ENCODE peak calls at places on chromosomes 12 and 14, in ten cellular contexts. Y, T, U, R, B, L, K, P, J and M are unnamed samples.

GRCh38 chr12:124804011-124804621 is 59.5 kb downstream of the SCARB1 start:
- DNase-seq in Y (no peak), T (peak), U (no peak), R (peak), B (no peak), L (no peak), K (no peak), P (peak), J (peak), M (peak)

GRCh38 chr12:122867701-122868461 is 28.0 kb downstream of the VPS37B start:
- DNase-seq in Y (no peak), T (no peak), U (no peak), R (no peak), B (peak), L (no peak), K (no peak), P (no peak), J (no peak), M (peak)

GRCh38 chr14:26528415-26529182 is 69.2 kb downstream of the NOVA1 start:
- DNase-seq in Y (no peak), T (peak), U (no peak), R (no peak), B (no peak), L (no peak), K (no peak), P (peak), J (peak), M (no peak)

GRCh38 chr12:12723147-12723680 is 6.0 kb downstream of the CDKN1B start:
- DNase-seq in Y (no peak), T (no peak), U (no peak), R (no peak), B (no peak), L (no peak), K (peak), P (no peak), J (no peak), M (no peak)

GRCh38 chr12:92002195-92002649 is 143.4 kb downstream of the BTG1 start:
- DNase-seq in Y (no peak), T (no peak), U (no peak), R (peak), B (no peak), L (no peak), K (no peak), P (no peak), J (no peak), M (no peak)

GRCh38 chr12:85277900-85278597 is 2.0 kb upstream of the ALX1 start:
- DNase-seq in Y (no peak), T (no peak), U (no peak), R (no peak), B (no peak), L (peak), K (no peak), P (no peak), J (no peak), M (peak)

GRCh38 chr12:75820848-75821578 is 210.6 kb downstream of the PHLDA1 start:
- DNase-seq in Y (no peak), T (peak), U (no peak), R (peak), B (no peak), L (no peak), K (no peak), P (peak), J (peak), M (no peak)

GRCh38 chr14:73741386-73741875 is 27.2 kb upstream of the PNMA1 start:
- DNase-seq in Y (no peak), T (no peak), U (no peak), R (peak), B (peak), L (no peak), K (peak), P (no peak), J (peak), M (peak)

GRCh38 chr12:78062781-78063180 is 232.1 kb downstream of the NAV3 start:
- DNase-seq in Y (no peak), T (peak), U (no peak), R (peak), B (no peak), L (no peak), K (no peak), P (peak), J (peak), M (no peak)

GRCh38 chr12:47221256-47222023 is 141.7 kb upstream of the AMIGO2 start:
- DNase-seq in Y (no peak), T (no peak), U (no peak), R (peak), B (no peak), L (no peak), K (no peak), P (no peak), J (no peak), M (no peak)

GRCh38 chr14:22883191-22883976 is at the start of gene REM2:
- DNase-seq in Y (no peak), T (no peak), U (no peak), R (no peak), B (no peak), L (peak), K (no peak), P (no peak), J (no peak), M (peak)

GRCh38 chr14:101135796-101136742 is 232.5 kb upstream of the RTL1 start:
- DNase-seq in Y (no peak), T (no peak), U (no peak), R (peak), B (no peak), L (no peak), K (no peak), P (no peak), J (no peak), M (no peak)

GRCh38 chr14:52265248-52265647 is 2.2 kb upstream of the PTGDR start:
- DNase-seq in Y (no peak), T (no peak), U (no peak), R (no peak), B (no peak), L (no peak), K (no peak), P (no peak), J (no peak), M (no peak)

GRCh38 chr12:34296143-34297041 is 274.1 kb downstream of the ALG10 start:
- DNase-seq in Y (no peak), T (no peak), U (no peak), R (no peak), B (no peak), L (peak), K (no peak), P (no peak), J (no peak), M (no peak)

GRCh38 chr14:59728294-59728693 is 142.3 kb downstream of the RTN1 start:
- DNase-seq in Y (no peak), T (no peak), U (no peak), R (no peak), B (no peak), L (peak), K (no peak), P (no peak), J (no peak), M (peak)

GRCh38 chr12:110543252-110543959 is 39.7 kb downstream of the PPTC7 start:
- DNase-seq in Y (no peak), T (peak), U (no peak), R (peak), B (no peak), L (no peak), K (no peak), P (no peak), J (peak), M (no peak)

GRCh38 chr12:89750821-89751227 is 42.2 kb upstream of the ATP2B1 start:
- DNase-seq in Y (no peak), T (no peak), U (no peak), R (no peak), B (no peak), L (no peak), K (no peak), P (peak), J (no peak), M (no peak)

GRCh38 chr12:65941388-65941787 is 117.1 kb downstream of the HMGA2 start:
- DNase-seq in Y (no peak), T (peak), U (no peak), R (peak), B (no peak), L (no peak), K (no peak), P (peak), J (peak), M (no peak)

GRCh38 chr14:85195872-85196477 is 334.0 kb upstream of the FLRT2 start:
- DNase-seq in Y (no peak), T (no peak), U (no peak), R (no peak), B (no peak), L (no peak), K (no peak), P (peak), J (peak), M (peak)

GRCh38 chr12:47408171-47408871 is 297.5 kb downstream of the RPAP3 start:
- DNase-seq in Y (no peak), T (no peak), U (no peak), R (peak), B (peak), L (no peak), K (peak), P (no peak), J (no peak), M (peak)